ENCODE peak calls at places on chromosomes 13 and 19, in seven cellular contexts. One of them, this sample, is unnamed.

GRCh38 chr13:84433024-84433423 is 550.8 kb upstream of the SLITRK1 start:
- DNase-seq in progenitor cell of endocrine pancreas: no peak
- DNase-seq in endothelial cell: no peak
- DNase-seq in AG08396: peak
- DNase-seq in stimulated activated CD4-positive, alpha-beta T cell treated with anti-CD3 and anti-CD28 coated beads, Interleukin-15, amount 100 ng/mL, for 24 hours: no peak
- DNase-seq in activated CD4-positive, alpha-beta T cell treated with anti-CD3 and anti-CD28 coated beads, Interleukin-2, amount 50 U/mL, for 48 hours: no peak
- DNase-seq in ascending aorta: no peak
- DNase-seq in this sample: no peak

GRCh38 chr13:98187155-98187726 is 10.2 kb upstream of the RNF113B start:
- DNase-seq in ascending aorta: no peak
- DNase-seq in stimulated activated CD4-positive, alpha-beta T cell treated with anti-CD3 and anti-CD28 coated beads, Interleukin-15, amount 100 ng/mL, for 24 hours: no peak
- DNase-seq in AG08396: no peak
- DNase-seq in progenitor cell of endocrine pancreas: no peak
- DNase-seq in endothelial cell: no peak
- DNase-seq in activated CD4-positive, alpha-beta T cell treated with anti-CD3 and anti-CD28 coated beads, Interleukin-2, amount 50 U/mL, for 48 hours: no peak
- DNase-seq in this sample: peak

GRCh38 chr13:77510156-77510555 is 25.4 kb upstream of the SCEL start:
- DNase-seq in stimulated activated CD4-positive, alpha-beta T cell treated with anti-CD3 and anti-CD28 coated beads, Interleukin-15, amount 100 ng/mL, for 24 hours: no peak
- DNase-seq in progenitor cell of endocrine pancreas: no peak
- DNase-seq in AG08396: no peak
- DNase-seq in activated CD4-positive, alpha-beta T cell treated with anti-CD3 and anti-CD28 coated beads, Interleukin-2, amount 50 U/mL, for 48 hours: no peak
- DNase-seq in endothelial cell: no peak
- DNase-seq in ascending aorta: no peak
- DNase-seq in this sample: no peak

GRCh38 chr19:2239771-2240770 is 3.4 kb downstream of the SF3A2 start:
- DNase-seq in AG08396: no peak
- DNase-seq in stimulated activated CD4-positive, alpha-beta T cell treated with anti-CD3 and anti-CD28 coated beads, Interleukin-15, amount 100 ng/mL, for 24 hours: peak
- DNase-seq in progenitor cell of endocrine pancreas: no peak
- DNase-seq in activated CD4-positive, alpha-beta T cell treated with anti-CD3 and anti-CD28 coated beads, Interleukin-2, amount 50 U/mL, for 48 hours: peak
- DNase-seq in ascending aorta: no peak
- DNase-seq in endothelial cell: no peak
- DNase-seq in this sample: no peak

GRCh38 chr19:9885077-9885552 is 50.0 kb downstream of the PIN1 start:
- DNase-seq in stimulated activated CD4-positive, alpha-beta T cell treated with anti-CD3 and anti-CD28 coated beads, Interleukin-15, amount 100 ng/mL, for 24 hours: no peak
- DNase-seq in AG08396: peak
- DNase-seq in ascending aorta: no peak
- DNase-seq in endothelial cell: peak
- DNase-seq in progenitor cell of endocrine pancreas: no peak
- DNase-seq in activated CD4-positive, alpha-beta T cell treated with anti-CD3 and anti-CD28 coated beads, Interleukin-2, amount 50 U/mL, for 48 hours: no peak
- DNase-seq in this sample: no peak

GRCh38 chr13:50584856-50585580 is 258.5 kb downstream of the DLEU7 start:
- DNase-seq in ascending aorta: no peak
- DNase-seq in stimulated activated CD4-positive, alpha-beta T cell treated with anti-CD3 and anti-CD28 coated beads, Interleukin-15, amount 100 ng/mL, for 24 hours: no peak
- DNase-seq in activated CD4-positive, alpha-beta T cell treated with anti-CD3 and anti-CD28 coated beads, Interleukin-2, amount 50 U/mL, for 48 hours: no peak
- DNase-seq in AG08396: no peak
- DNase-seq in endothelial cell: no peak
- DNase-seq in progenitor cell of endocrine pancreas: no peak
- DNase-seq in this sample: no peak

GRCh38 chr13:72808917-72809500 is 27.1 kb downstream of the PIBF1 start:
- DNase-seq in progenitor cell of endocrine pancreas: no peak
- DNase-seq in ascending aorta: no peak
- DNase-seq in endothelial cell: no peak
- DNase-seq in activated CD4-positive, alpha-beta T cell treated with anti-CD3 and anti-CD28 coated beads, Interleukin-2, amount 50 U/mL, for 48 hours: no peak
- DNase-seq in stimulated activated CD4-positive, alpha-beta T cell treated with anti-CD3 and anti-CD28 coated beads, Interleukin-15, amount 100 ng/mL, for 24 hours: no peak
- DNase-seq in AG08396: no peak
- DNase-seq in this sample: no peak

GRCh38 chr13:46687810-46688209 is 109.2 kb downstream of the ESD start:
- DNase-seq in stimulated activated CD4-positive, alpha-beta T cell treated with anti-CD3 and anti-CD28 coated beads, Interleukin-15, amount 100 ng/mL, for 24 hours: peak
- DNase-seq in endothelial cell: no peak
- DNase-seq in activated CD4-positive, alpha-beta T cell treated with anti-CD3 and anti-CD28 coated beads, Interleukin-2, amount 50 U/mL, for 48 hours: no peak
- DNase-seq in AG08396: peak
- DNase-seq in progenitor cell of endocrine pancreas: no peak
- DNase-seq in ascending aorta: no peak
- DNase-seq in this sample: no peak

GRCh38 chr19:23460656-23461055 is 65.4 kb upstream of the ZNF91 start:
- DNase-seq in activated CD4-positive, alpha-beta T cell treated with anti-CD3 and anti-CD28 coated beads, Interleukin-2, amount 50 U/mL, for 48 hours: no peak
- DNase-seq in ascending aorta: no peak
- DNase-seq in progenitor cell of endocrine pancreas: no peak
- DNase-seq in AG08396: no peak
- DNase-seq in stimulated activated CD4-positive, alpha-beta T cell treated with anti-CD3 and anti-CD28 coated beads, Interleukin-15, amount 100 ng/mL, for 24 hours: no peak
- DNase-seq in endothelial cell: no peak
- DNase-seq in this sample: no peak

GRCh38 chr13:90461398-90461797 is 886.1 kb upstream of the MIR17HG start:
- DNase-seq in activated CD4-positive, alpha-beta T cell treated with anti-CD3 and anti-CD28 coated beads, Interleukin-2, amount 50 U/mL, for 48 hours: no peak
- DNase-seq in progenitor cell of endocrine pancreas: no peak
- DNase-seq in stimulated activated CD4-positive, alpha-beta T cell treated with anti-CD3 and anti-CD28 coated beads, Interleukin-15, amount 100 ng/mL, for 24 hours: no peak
- DNase-seq in ascending aorta: no peak
- DNase-seq in endothelial cell: no peak
- DNase-seq in AG08396: no peak
- DNase-seq in this sample: no peak

GRCh38 chr19:37217533-37217854 is 520 bp upstream of the ZNF383 start:
- DNase-seq in AG08396: no peak
- DNase-seq in endothelial cell: no peak
- DNase-seq in progenitor cell of endocrine pancreas: no peak
- DNase-seq in activated CD4-positive, alpha-beta T cell treated with anti-CD3 and anti-CD28 coated beads, Interleukin-2, amount 50 U/mL, for 48 hours: no peak
- DNase-seq in ascending aorta: no peak
- DNase-seq in stimulated activated CD4-positive, alpha-beta T cell treated with anti-CD3 and anti-CD28 coated beads, Interleukin-15, amount 100 ng/mL, for 24 hours: no peak
- DNase-seq in this sample: no peak

GRCh38 chr13:113616991-113617749 is 32.6 kb downstream of the TFDP1 start:
- DNase-seq in progenitor cell of endocrine pancreas: no peak
- DNase-seq in endothelial cell: peak
- DNase-seq in activated CD4-positive, alpha-beta T cell treated with anti-CD3 and anti-CD28 coated beads, Interleukin-2, amount 50 U/mL, for 48 hours: no peak
- DNase-seq in ascending aorta: no peak
- DNase-seq in AG08396: no peak
- DNase-seq in stimulated activated CD4-positive, alpha-beta T cell treated with anti-CD3 and anti-CD28 coated beads, Interleukin-15, amount 100 ng/mL, for 24 hours: no peak
- DNase-seq in this sample: peak

GRCh38 chr13:51981355-51981754 is 29.9 kb downstream of the ATP7B start:
- DNase-seq in progenitor cell of endocrine pancreas: no peak
- DNase-seq in activated CD4-positive, alpha-beta T cell treated with anti-CD3 and anti-CD28 coated beads, Interleukin-2, amount 50 U/mL, for 48 hours: no peak
- DNase-seq in stimulated activated CD4-positive, alpha-beta T cell treated with anti-CD3 and anti-CD28 coated beads, Interleukin-15, amount 100 ng/mL, for 24 hours: no peak
- DNase-seq in endothelial cell: no peak
- DNase-seq in ascending aorta: no peak
- DNase-seq in AG08396: no peak
- DNase-seq in this sample: no peak

GRCh38 chr13:110758195-110758594 is 44.7 kb downstream of the ING1 start:
- DNase-seq in ascending aorta: no peak
- DNase-seq in endothelial cell: no peak
- DNase-seq in activated CD4-positive, alpha-beta T cell treated with anti-CD3 and anti-CD28 coated beads, Interleukin-2, amount 50 U/mL, for 48 hours: no peak
- DNase-seq in AG08396: no peak
- DNase-seq in progenitor cell of endocrine pancreas: no peak
- DNase-seq in stimulated activated CD4-positive, alpha-beta T cell treated with anti-CD3 and anti-CD28 coated beads, Interleukin-15, amount 100 ng/mL, for 24 hours: no peak
- DNase-seq in this sample: no peak

GRCh38 chr19:4713384-4713951 is 10.2 kb downstream of the DPP9 start:
- DNase-seq in progenitor cell of endocrine pancreas: no peak
- DNase-seq in AG08396: peak
- DNase-seq in ascending aorta: peak
- DNase-seq in stimulated activated CD4-positive, alpha-beta T cell treated with anti-CD3 and anti-CD28 coated beads, Interleukin-15, amount 100 ng/mL, for 24 hours: no peak
- DNase-seq in endothelial cell: no peak
- DNase-seq in activated CD4-positive, alpha-beta T cell treated with anti-CD3 and anti-CD28 coated beads, Interleukin-2, amount 50 U/mL, for 48 hours: no peak
- DNase-seq in this sample: no peak

GRCh38 chr13:29756506-29756905 is 93.9 kb downstream of the UBL3 start:
- DNase-seq in activated CD4-positive, alpha-beta T cell treated with anti-CD3 and anti-CD28 coated beads, Interleukin-2, amount 50 U/mL, for 48 hours: no peak
- DNase-seq in progenitor cell of endocrine pancreas: no peak
- DNase-seq in AG08396: no peak
- DNase-seq in stimulated activated CD4-positive, alpha-beta T cell treated with anti-CD3 and anti-CD28 coated beads, Interleukin-15, amount 100 ng/mL, for 24 hours: no peak
- DNase-seq in ascending aorta: no peak
- DNase-seq in endothelial cell: no peak
- DNase-seq in this sample: no peak

GRCh38 chr13:99312493-99312883 is 5.3 kb upstream of the GPR183 start:
- DNase-seq in progenitor cell of endocrine pancreas: no peak
- DNase-seq in activated CD4-positive, alpha-beta T cell treated with anti-CD3 and anti-CD28 coated beads, Interleukin-2, amount 50 U/mL, for 48 hours: no peak
- DNase-seq in endothelial cell: no peak
- DNase-seq in AG08396: peak
- DNase-seq in stimulated activated CD4-positive, alpha-beta T cell treated with anti-CD3 and anti-CD28 coated beads, Interleukin-15, amount 100 ng/mL, for 24 hours: peak
- DNase-seq in ascending aorta: peak
- DNase-seq in this sample: no peak

GRCh38 chr13:63184693-63185092 is 1769.0 kb upstream of the PCDH20 start:
- DNase-seq in stimulated activated CD4-positive, alpha-beta T cell treated with anti-CD3 and anti-CD28 coated beads, Interleukin-15, amount 100 ng/mL, for 24 hours: no peak
- DNase-seq in endothelial cell: no peak
- DNase-seq in ascending aorta: no peak
- DNase-seq in AG08396: peak
- DNase-seq in progenitor cell of endocrine pancreas: no peak
- DNase-seq in activated CD4-positive, alpha-beta T cell treated with anti-CD3 and anti-CD28 coated beads, Interleukin-2, amount 50 U/mL, for 48 hours: no peak
- DNase-seq in this sample: no peak

GRCh38 chr19:40163541-40164129 is 27.6 kb upstream of the MAP3K10 start:
- DNase-seq in activated CD4-positive, alpha-beta T cell treated with anti-CD3 and anti-CD28 coated beads, Interleukin-2, amount 50 U/mL, for 48 hours: no peak
- DNase-seq in endothelial cell: no peak
- DNase-seq in AG08396: no peak
- DNase-seq in stimulated activated CD4-positive, alpha-beta T cell treated with anti-CD3 and anti-CD28 coated beads, Interleukin-15, amount 100 ng/mL, for 24 hours: no peak
- DNase-seq in ascending aorta: no peak
- DNase-seq in progenitor cell of endocrine pancreas: no peak
- DNase-seq in this sample: no peak

GRCh38 chr13:77810430-77810829 is 108.2 kb downstream of the EDNRB start:
- DNase-seq in progenitor cell of endocrine pancreas: no peak
- DNase-seq in stimulated activated CD4-positive, alpha-beta T cell treated with anti-CD3 and anti-CD28 coated beads, Interleukin-15, amount 100 ng/mL, for 24 hours: no peak
- DNase-seq in activated CD4-positive, alpha-beta T cell treated with anti-CD3 and anti-CD28 coated beads, Interleukin-2, amount 50 U/mL, for 48 hours: no peak
- DNase-seq in endothelial cell: no peak
- DNase-seq in ascending aorta: no peak
- DNase-seq in AG08396: peak
- DNase-seq in this sample: no peak

GRCh38 chr13:29954082-29955043 is 103.9 kb upstream of the UBL3 start:
- DNase-seq in endothelial cell: no peak
- DNase-seq in stimulated activated CD4-positive, alpha-beta T cell treated with anti-CD3 and anti-CD28 coated beads, Interleukin-15, amount 100 ng/mL, for 24 hours: peak
- DNase-seq in progenitor cell of endocrine pancreas: no peak
- DNase-seq in ascending aorta: no peak
- DNase-seq in AG08396: no peak
- DNase-seq in activated CD4-positive, alpha-beta T cell treated with anti-CD3 and anti-CD28 coated beads, Interleukin-2, amount 50 U/mL, for 48 hours: peak
- DNase-seq in this sample: no peak

GRCh38 chr13:98221234-98221633 is 44.2 kb upstream of the RNF113B start:
- DNase-seq in endothelial cell: no peak
- DNase-seq in progenitor cell of endocrine pancreas: no peak
- DNase-seq in activated CD4-positive, alpha-beta T cell treated with anti-CD3 and anti-CD28 coated beads, Interleukin-2, amount 50 U/mL, for 48 hours: no peak
- DNase-seq in stimulated activated CD4-positive, alpha-beta T cell treated with anti-CD3 and anti-CD28 coated beads, Interleukin-15, amount 100 ng/mL, for 24 hours: no peak
- DNase-seq in AG08396: no peak
- DNase-seq in ascending aorta: no peak
- DNase-seq in this sample: no peak

GRCh38 chr13:50033696-50034095 is 18.5 kb downstream of the KCNRG start:
- DNase-seq in activated CD4-positive, alpha-beta T cell treated with anti-CD3 and anti-CD28 coated beads, Interleukin-2, amount 50 U/mL, for 48 hours: no peak
- DNase-seq in AG08396: no peak
- DNase-seq in endothelial cell: no peak
- DNase-seq in ascending aorta: no peak
- DNase-seq in stimulated activated CD4-positive, alpha-beta T cell treated with anti-CD3 and anti-CD28 coated beads, Interleukin-15, amount 100 ng/mL, for 24 hours: no peak
- DNase-seq in progenitor cell of endocrine pancreas: no peak
- DNase-seq in this sample: no peak

GRCh38 chr13:112054616-112055015 is 12.3 kb upstream of the SOX1 start:
- DNase-seq in ascending aorta: no peak
- DNase-seq in AG08396: no peak
- DNase-seq in progenitor cell of endocrine pancreas: no peak
- DNase-seq in activated CD4-positive, alpha-beta T cell treated with anti-CD3 and anti-CD28 coated beads, Interleukin-2, amount 50 U/mL, for 48 hours: no peak
- DNase-seq in stimulated activated CD4-positive, alpha-beta T cell treated with anti-CD3 and anti-CD28 coated beads, Interleukin-15, amount 100 ng/mL, for 24 hours: no peak
- DNase-seq in endothelial cell: no peak
- DNase-seq in this sample: no peak

GRCh38 chr13:109778102-109778542 is 8.3 kb downstream of the IRS2 start:
- DNase-seq in progenitor cell of endocrine pancreas: no peak
- DNase-seq in stimulated activated CD4-positive, alpha-beta T cell treated with anti-CD3 and anti-CD28 coated beads, Interleukin-15, amount 100 ng/mL, for 24 hours: no peak
- DNase-seq in endothelial cell: no peak
- DNase-seq in AG08396: no peak
- DNase-seq in activated CD4-positive, alpha-beta T cell treated with anti-CD3 and anti-CD28 coated beads, Interleukin-2, amount 50 U/mL, for 48 hours: no peak
- DNase-seq in ascending aorta: no peak
- DNase-seq in this sample: peak

GRCh38 chr13:80737513-80737912 is 396.6 kb upstream of the SPRY2 start:
- DNase-seq in ascending aorta: no peak
- DNase-seq in progenitor cell of endocrine pancreas: no peak
- DNase-seq in activated CD4-positive, alpha-beta T cell treated with anti-CD3 and anti-CD28 coated beads, Interleukin-2, amount 50 U/mL, for 48 hours: no peak
- DNase-seq in endothelial cell: no peak
- DNase-seq in AG08396: no peak
- DNase-seq in stimulated activated CD4-positive, alpha-beta T cell treated with anti-CD3 and anti-CD28 coated beads, Interleukin-15, amount 100 ng/mL, for 24 hours: no peak
- DNase-seq in this sample: no peak

GRCh38 chr13:42985312-42986175 is 6.5 kb downstream of the EPSTI1 start:
- DNase-seq in AG08396: no peak
- DNase-seq in endothelial cell: no peak
- DNase-seq in stimulated activated CD4-positive, alpha-beta T cell treated with anti-CD3 and anti-CD28 coated beads, Interleukin-15, amount 100 ng/mL, for 24 hours: no peak
- DNase-seq in progenitor cell of endocrine pancreas: no peak
- DNase-seq in ascending aorta: no peak
- DNase-seq in activated CD4-positive, alpha-beta T cell treated with anti-CD3 and anti-CD28 coated beads, Interleukin-2, amount 50 U/mL, for 48 hours: no peak
- DNase-seq in this sample: no peak

GRCh38 chr13:50450279-50450678 is 393.2 kb downstream of the DLEU7 start:
- DNase-seq in progenitor cell of endocrine pancreas: no peak
- DNase-seq in activated CD4-positive, alpha-beta T cell treated with anti-CD3 and anti-CD28 coated beads, Interleukin-2, amount 50 U/mL, for 48 hours: no peak
- DNase-seq in stimulated activated CD4-positive, alpha-beta T cell treated with anti-CD3 and anti-CD28 coated beads, Interleukin-15, amount 100 ng/mL, for 24 hours: no peak
- DNase-seq in ascending aorta: no peak
- DNase-seq in AG08396: no peak
- DNase-seq in endothelial cell: no peak
- DNase-seq in this sample: no peak